ENCODE peak calls at places on chromosome 20, in four cellular contexts. One of them, this sample, is unnamed.

GRCh38 chr20:2521369-2522305 is 12.9 kb upstream of the ZNF343 start:
- DNase-seq in natural killer cell: no peak
- DNase-seq in heart right ventricle: peak
- DNase-seq in HFFc6: no peak
- DNase-seq in this sample: peak

GRCh38 chr20:3786665-3787639 is at the start of gene CENPB:
- DNase-seq in HFFc6: peak
- DNase-seq in heart right ventricle: peak
- DNase-seq in natural killer cell: peak
- DNase-seq in this sample: peak

GRCh38 chr20:7459123-7459522 is 481.1 kb downstream of the HAO1 start:
- DNase-seq in natural killer cell: no peak
- DNase-seq in HFFc6: no peak
- DNase-seq in heart right ventricle: no peak
- DNase-seq in this sample: no peak

GRCh38 chr20:24378651-24379050 is 90.8 kb upstream of the SYNDIG1 start:
- DNase-seq in heart right ventricle: no peak
- DNase-seq in natural killer cell: no peak
- DNase-seq in HFFc6: no peak
- DNase-seq in this sample: no peak

GRCh38 chr20:2652724-2653510 is 485 bp downstream of the NOP56 start:
- DNase-seq in HFFc6: no peak
- DNase-seq in natural killer cell: no peak
- DNase-seq in heart right ventricle: no peak
- DNase-seq in this sample: no peak

GRCh38 chr20:61157301-61157700 is 94.8 kb upstream of the CDH4 start:
- DNase-seq in HFFc6: no peak
- DNase-seq in natural killer cell: no peak
- DNase-seq in heart right ventricle: no peak
- DNase-seq in this sample: no peak

GRCh38 chr20:35807877-35808276 is 36.1 kb downstream of the PHF20 start:
- DNase-seq in heart right ventricle: no peak
- DNase-seq in HFFc6: no peak
- DNase-seq in natural killer cell: no peak
- DNase-seq in this sample: no peak

GRCh38 chr20:40895182-40895581 is 133.4 kb upstream of the TOP1 start:
- DNase-seq in natural killer cell: no peak
- DNase-seq in HFFc6: no peak
- DNase-seq in heart right ventricle: no peak
- DNase-seq in this sample: no peak

GRCh38 chr20:19696620-19697019 is 61.4 kb upstream of the RIN2 start:
- DNase-seq in HFFc6: no peak
- DNase-seq in natural killer cell: no peak
- DNase-seq in heart right ventricle: no peak
- DNase-seq in this sample: no peak

GRCh38 chr20:7499201-7499600 is 441.1 kb downstream of the HAO1 start:
- DNase-seq in HFFc6: no peak
- DNase-seq in heart right ventricle: no peak
- DNase-seq in natural killer cell: no peak
- DNase-seq in this sample: no peak

GRCh38 chr20:47220161-47220582 is 136.3 kb downstream of the ZMYND8 start:
- DNase-seq in heart right ventricle: no peak
- DNase-seq in HFFc6: peak
- DNase-seq in natural killer cell: peak
- DNase-seq in this sample: peak

GRCh38 chr20:3908667-3909066 is 19.5 kb downstream of the PANK2 start:
- DNase-seq in natural killer cell: no peak
- DNase-seq in heart right ventricle: peak
- DNase-seq in HFFc6: no peak
- DNase-seq in this sample: no peak

GRCh38 chr20:59006864-59007757 is at the start of gene CTSZ:
- DNase-seq in HFFc6: no peak
- DNase-seq in natural killer cell: peak
- DNase-seq in heart right ventricle: peak
- DNase-seq in this sample: peak

GRCh38 chr20:24402234-24402633 is 67.2 kb upstream of the SYNDIG1 start:
- DNase-seq in heart right ventricle: no peak
- DNase-seq in HFFc6: no peak
- DNase-seq in natural killer cell: no peak
- DNase-seq in this sample: no peak

GRCh38 chr20:52974155-52974554 is 2.0 kb downstream of the TSHZ2 start:
- DNase-seq in heart right ventricle: no peak
- DNase-seq in natural killer cell: no peak
- DNase-seq in HFFc6: no peak
- DNase-seq in this sample: no peak

GRCh38 chr20:35146299-35146921 is 726 bp downstream of the EDEM2 start:
- DNase-seq in HFFc6: no peak
- DNase-seq in natural killer cell: no peak
- DNase-seq in heart right ventricle: no peak
- DNase-seq in this sample: peak

GRCh38 chr20:37945034-37945660 is 42.2 kb downstream of the VSTM2L start:
- DNase-seq in natural killer cell: no peak
- DNase-seq in HFFc6: no peak
- DNase-seq in heart right ventricle: no peak
- DNase-seq in this sample: no peak

GRCh38 chr20:53126185-53126584 is 154.0 kb downstream of the TSHZ2 start:
- DNase-seq in HFFc6: no peak
- DNase-seq in natural killer cell: no peak
- DNase-seq in heart right ventricle: no peak
- DNase-seq in this sample: no peak

GRCh38 chr20:324177-325042 is 942 bp upstream of the SOX12 start:
- DNase-seq in heart right ventricle: peak
- DNase-seq in HFFc6: peak
- DNase-seq in natural killer cell: peak
- DNase-seq in this sample: peak

GRCh38 chr20:53617791-53618489 is 24.3 kb upstream of the ZNF217 start:
- DNase-seq in natural killer cell: no peak
- DNase-seq in heart right ventricle: no peak
- DNase-seq in HFFc6: no peak
- DNase-seq in this sample: no peak

GRCh38 chr20:5642155-5642981 is 107.8 kb upstream of the SHLD1 start:
- DNase-seq in heart right ventricle: peak
- DNase-seq in natural killer cell: no peak
- DNase-seq in HFFc6: no peak
- DNase-seq in this sample: no peak

GRCh38 chr20:59377046-59377445 is 76.6 kb downstream of the EDN3 start:
- DNase-seq in natural killer cell: no peak
- DNase-seq in HFFc6: no peak
- DNase-seq in heart right ventricle: no peak
- DNase-seq in this sample: no peak

GRCh38 chr20:39462436-39462835 is 500.3 kb downstream of the DHX35 start:
- DNase-seq in HFFc6: no peak
- DNase-seq in natural killer cell: no peak
- DNase-seq in heart right ventricle: no peak
- DNase-seq in this sample: no peak

GRCh38 chr20:12775041-12775440 is 233.7 kb upstream of the SPTLC3 start:
- DNase-seq in heart right ventricle: no peak
- DNase-seq in natural killer cell: no peak
- DNase-seq in HFFc6: no peak
- DNase-seq in this sample: no peak

GRCh38 chr20:40494238-40494637 is 194.8 kb downstream of the MAFB start:
- DNase-seq in natural killer cell: no peak
- DNase-seq in HFFc6: no peak
- DNase-seq in heart right ventricle: no peak
- DNase-seq in this sample: no peak

GRCh38 chr20:6162239-6162638 is 39.4 kb upstream of the FERMT1 start:
- DNase-seq in heart right ventricle: peak
- DNase-seq in natural killer cell: no peak
- DNase-seq in HFFc6: no peak
- DNase-seq in this sample: no peak

GRCh38 chr20:2799688-2800589 is 488 bp downstream of the CPXM1 start:
- DNase-seq in HFFc6: no peak
- DNase-seq in natural killer cell: no peak
- DNase-seq in heart right ventricle: no peak
- DNase-seq in this sample: no peak

GRCh38 chr20:34185766-34186620 is 55.2 kb upstream of the ASIP start:
- DNase-seq in heart right ventricle: no peak
- DNase-seq in natural killer cell: no peak
- DNase-seq in HFFc6: peak
- DNase-seq in this sample: no peak

GRCh38 chr20:49635171-49635570 is 67.2 kb upstream of the PTGIS start:
- DNase-seq in HFFc6: no peak
- DNase-seq in heart right ventricle: peak
- DNase-seq in natural killer cell: no peak
- DNase-seq in this sample: no peak

GRCh38 chr20:31879143-31879987 is 8.9 kb downstream of the TTLL9 start:
- DNase-seq in HFFc6: peak
- DNase-seq in natural killer cell: peak
- DNase-seq in heart right ventricle: peak
- DNase-seq in this sample: peak
- TF ChIP-seq CTCF in HFFc6: no peak
- TF ChIP-seq CTCF in natural killer cell: no peak
- TF ChIP-seq CTCF in heart right ventricle: peak
- TF ChIP-seq CTCF in this sample: no peak

DNA sequence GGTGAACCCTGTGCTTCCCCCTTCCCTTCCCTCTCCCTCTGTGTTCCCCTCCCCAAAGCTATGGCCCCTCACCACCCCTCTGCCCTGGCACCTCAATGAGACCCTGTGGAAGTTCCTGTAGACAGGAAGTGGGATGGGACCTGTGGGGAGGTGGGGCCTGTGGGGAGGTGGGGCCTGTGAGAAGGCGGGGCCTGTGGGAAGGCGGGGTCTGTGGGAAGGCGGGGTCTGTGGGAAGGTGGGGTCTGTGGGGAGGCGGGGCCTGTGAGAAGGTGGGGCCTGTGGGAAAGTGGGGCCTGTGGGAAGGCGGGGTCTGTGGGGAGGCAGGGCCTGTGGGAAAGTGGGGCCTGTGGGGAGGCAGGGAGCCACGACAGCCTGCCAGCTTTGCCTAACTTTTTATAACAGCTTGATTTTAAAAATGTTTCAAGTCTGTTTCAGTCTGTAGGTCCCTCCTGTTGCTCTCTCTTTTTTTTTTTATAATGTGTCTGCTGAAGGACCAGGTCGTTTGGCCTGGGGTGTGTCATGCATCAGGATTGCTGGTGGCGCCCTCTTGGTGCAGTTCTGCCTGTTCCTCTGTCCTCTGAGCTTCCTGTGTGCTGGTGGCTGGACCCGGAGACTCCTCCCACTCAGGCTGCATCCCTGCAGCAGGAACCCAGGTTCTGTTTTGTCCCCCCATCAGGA is 70.5 kb upstream of the SLCO4A1 start:
- DNase-seq in heart right ventricle: no peak
- DNase-seq in HFFc6: no peak
- DNase-seq in natural killer cell: no peak
- DNase-seq in this sample: no peak
- TF ChIP-seq CTCF in heart right ventricle: peak
- TF ChIP-seq CTCF in HFFc6: no peak
- TF ChIP-seq CTCF in natural killer cell: no peak
- TF ChIP-seq CTCF in this sample: no peak

GRCh38 chr20:57714409-57715267 is 4.8 kb upstream of the PMEPA1 start:
- DNase-seq in HFFc6: peak
- DNase-seq in natural killer cell: no peak
- DNase-seq in heart right ventricle: no peak
- DNase-seq in this sample: no peak
- TF ChIP-seq CTCF in HFFc6: no peak
- TF ChIP-seq CTCF in natural killer cell: no peak
- TF ChIP-seq CTCF in heart right ventricle: no peak
- TF ChIP-seq CTCF in this sample: no peak

GRCh38 chr20:9177278-9177677 is 108.4 kb downstream of the PLCB4 start:
- DNase-seq in HFFc6: no peak
- DNase-seq in heart right ventricle: no peak
- DNase-seq in natural killer cell: no peak
- DNase-seq in this sample: no peak

GRCh38 chr20:9169409-9169808 is 100.5 kb downstream of the PLCB4 start:
- DNase-seq in natural killer cell: no peak
- DNase-seq in heart right ventricle: no peak
- DNase-seq in HFFc6: no peak
- DNase-seq in this sample: no peak

GRCh38 chr20:9172908-9173307 is 104.0 kb downstream of the PLCB4 start:
- DNase-seq in heart right ventricle: no peak
- DNase-seq in HFFc6: no peak
- DNase-seq in natural killer cell: no peak
- DNase-seq in this sample: no peak
- TF ChIP-seq CTCF in heart right ventricle: peak
- TF ChIP-seq CTCF in HFFc6: peak
- TF ChIP-seq CTCF in natural killer cell: no peak
- TF ChIP-seq CTCF in this sample: no peak

GRCh38 chr20:62641749-62642665 is at the start of gene SLCO4A1:
- DNase-seq in natural killer cell: peak
- DNase-seq in heart right ventricle: peak
- DNase-seq in HFFc6: peak
- DNase-seq in this sample: peak

GRCh38 chr20:62644044-62644795 is 1.9 kb downstream of the SLCO4A1 start:
- DNase-seq in heart right ventricle: no peak
- DNase-seq in natural killer cell: no peak
- DNase-seq in HFFc6: no peak
- DNase-seq in this sample: no peak

GRCh38 chr20:62643521-62644043 is 1.3 kb downstream of the SLCO4A1 start:
- DNase-seq in natural killer cell: no peak
- DNase-seq in HFFc6: no peak
- DNase-seq in heart right ventricle: no peak
- DNase-seq in this sample: no peak

GRCh38 chr20:62640870-62641748 is 1.2 kb upstream of the SLCO4A1 start:
- DNase-seq in HFFc6: no peak
- DNase-seq in natural killer cell: no peak
- DNase-seq in heart right ventricle: no peak
- DNase-seq in this sample: no peak

DNA sequence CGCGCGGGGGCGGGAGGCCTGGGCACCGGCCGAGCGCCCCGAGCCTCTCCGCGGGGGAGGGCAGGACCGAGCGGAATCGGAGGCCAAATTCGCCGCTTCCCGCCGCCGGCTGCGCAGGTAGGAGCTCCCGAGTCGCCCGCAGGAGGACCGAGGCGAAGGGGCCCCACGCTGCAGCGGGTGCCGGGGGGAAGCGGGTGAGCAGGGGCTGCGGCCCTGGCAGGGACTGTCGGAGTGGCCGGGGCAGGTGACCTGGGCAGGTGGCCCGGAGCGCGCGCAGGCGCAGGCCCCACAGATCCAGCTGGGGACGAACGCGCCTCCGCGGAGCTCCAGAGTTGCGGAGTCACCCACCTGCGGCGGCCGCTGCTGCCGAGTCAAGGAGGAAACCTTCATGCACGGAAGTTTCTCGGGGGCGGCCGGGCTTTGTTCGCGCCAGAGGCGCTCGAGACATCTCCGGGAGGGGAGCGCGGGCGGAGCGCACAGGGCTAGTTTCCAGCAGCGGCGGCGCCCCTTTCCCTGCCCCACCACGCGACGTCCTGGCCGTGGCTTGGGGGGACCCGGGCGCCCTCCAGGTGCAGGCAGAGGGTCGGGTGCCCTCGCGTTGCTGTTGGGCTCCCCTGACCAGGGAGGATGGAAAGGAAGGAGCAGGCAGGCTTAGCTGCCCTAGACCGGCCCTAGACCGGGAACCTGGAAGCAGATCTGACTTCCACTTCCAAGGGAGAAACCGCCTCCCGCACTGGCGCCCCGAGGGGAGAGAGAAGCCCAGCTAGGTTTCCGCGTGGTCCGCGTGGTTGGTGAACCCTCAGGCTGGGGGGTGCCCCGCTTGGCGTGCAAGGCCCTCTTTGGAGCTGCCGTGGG is 590 bp downstream of the SLCO4A1 start:
- DNase-seq in heart right ventricle: no peak
- DNase-seq in natural killer cell: peak
- DNase-seq in HFFc6: no peak
- DNase-seq in this sample: peak
- TF ChIP-seq CTCF in heart right ventricle: no peak
- TF ChIP-seq CTCF in natural killer cell: no peak
- TF ChIP-seq CTCF in HFFc6: no peak
- TF ChIP-seq CTCF in this sample: no peak